ENCODE peak calls at places on chromosomes 7 and 10, in four cellular contexts. One of them, this sample, is unnamed.
A peak's percentile ranks its signal among the peaks of the same experiment; 100 is the strongest.

GRCh38 chr7:1558841-1559625 is 3.0 kb upstream of the TMEM184A start:
- DNase-seq in HepG2: no peak
- DNase-seq in K562: no peak
- DNase-seq in HCT116: no peak
- DNase-seq in this sample: no peak

GRCh38 chr10:30999084-30999712 is 32.5 kb downstream of the ZNF438 start:
- DNase-seq in HepG2: no peak
- DNase-seq in K562: no peak
- DNase-seq in HCT116: no peak
- DNase-seq in this sample: no peak

GRCh38 chr10:31749981-31750850 is 178.4 kb downstream of the ARHGAP12 start:
- DNase-seq in HepG2: no peak
- DNase-seq in K562: no peak
- DNase-seq in HCT116: no peak
- DNase-seq in this sample: no peak

GRCh38 chr7:89607797-89608196 is 546.5 kb upstream of the STEAP1 start:
- DNase-seq in HepG2: no peak
- DNase-seq in K562: no peak
- DNase-seq in HCT116: no peak
- DNase-seq in this sample: no peak

GRCh38 chr10:50567384-50567783 is 56.4 kb downstream of the SGMS1 start:
- DNase-seq in HepG2: no peak
- DNase-seq in K562: no peak
- DNase-seq in HCT116: no peak
- DNase-seq in this sample: no peak

GRCh38 chr10:33703897-33704825 is 369.7 kb upstream of the NRP1 start:
- DNase-seq in HepG2: no peak
- DNase-seq in K562: no peak
- DNase-seq in HCT116: no peak
- DNase-seq in this sample: no peak

GRCh38 chr7:41994746-41995110 is 242.3 kb downstream of the GLI3 start:
- DNase-seq in HepG2: no peak
- DNase-seq in K562: no peak
- DNase-seq in HCT116: no peak
- DNase-seq in this sample: no peak

GRCh38 chr7:150388709-150389531 is 9.8 kb downstream of the ZNF775 start:
- DNase-seq in HepG2: peak; percentile 98
- DNase-seq in K562: no peak
- DNase-seq in HCT116: no peak
- DNase-seq in this sample: no peak

GRCh38 chr10:2925631-2926030 is 141.7 kb upstream of the PFKP start:
- DNase-seq in HepG2: no peak
- DNase-seq in K562: no peak
- DNase-seq in HCT116: no peak
- DNase-seq in this sample: no peak

GRCh38 chr7:141076377-141076776 is 2.5 kb downstream of the TMEM178B start:
- DNase-seq in HepG2: no peak
- DNase-seq in K562: no peak
- DNase-seq in HCT116: no peak
- DNase-seq in this sample: no peak

GRCh38 chr7:16660702-16661464 is 14.9 kb downstream of the BZW2 start:
- DNase-seq in HepG2: peak; percentile 82
- DNase-seq in K562: peak; percentile 69
- DNase-seq in HCT116: no peak
- DNase-seq in this sample: no peak

GRCh38 chr10:79139124-79139835 is 70.5 kb downstream of the ZMIZ1 start:
- DNase-seq in HepG2: no peak
- DNase-seq in K562: peak; percentile 73
- DNase-seq in HCT116: no peak
- DNase-seq in this sample: no peak

GRCh38 chr10:128324058-128324457 is 197.8 kb upstream of the MKI67 start:
- DNase-seq in HepG2: peak; percentile 18
- DNase-seq in K562: peak; percentile 67
- DNase-seq in HCT116: no peak
- DNase-seq in this sample: peak; percentile 27

GRCh38 chr10:71963756-71964668 is at the start of gene CHST3:
- DNase-seq in HepG2: no peak
- DNase-seq in K562: no peak
- DNase-seq in HCT116: no peak
- DNase-seq in this sample: peak; percentile 36

GRCh38 chr10:14545827-14546226 is 215.1 kb upstream of the FRMD4A start:
- DNase-seq in HepG2: no peak
- DNase-seq in K562: no peak
- DNase-seq in HCT116: no peak
- DNase-seq in this sample: no peak

GRCh38 chr7:92731327-92732063 is 104.9 kb downstream of the CDK6 start:
- DNase-seq in HepG2: no peak
- DNase-seq in K562: no peak
- DNase-seq in HCT116: no peak
- DNase-seq in this sample: no peak

GRCh38 chr7:12607134-12607533 is 36.6 kb downstream of the SCIN start:
- DNase-seq in HepG2: no peak
- DNase-seq in K562: no peak
- DNase-seq in HCT116: no peak
- DNase-seq in this sample: no peak

GRCh38 chr10:128322950-128323349 is 196.7 kb upstream of the MKI67 start:
- DNase-seq in HepG2: no peak
- DNase-seq in K562: no peak
- DNase-seq in HCT116: no peak
- DNase-seq in this sample: no peak

GRCh38 chr10:122911889-122912484 is 1.6 kb downstream of the FAM24A start:
- DNase-seq in HepG2: peak; percentile 29
- DNase-seq in K562: peak; percentile 64
- DNase-seq in HCT116: no peak
- DNase-seq in this sample: peak; percentile 55

GRCh38 chr7:140156460-140157080 is 20.2 kb downstream of the KDM7A start:
- DNase-seq in HepG2: no peak
- DNase-seq in K562: no peak
- DNase-seq in HCT116: no peak
- DNase-seq in this sample: no peak

GRCh38 chr10:86700851-86701617 is 32.7 kb downstream of the LDB3 start:
- DNase-seq in HepG2: no peak
- DNase-seq in K562: no peak
- DNase-seq in HCT116: no peak
- DNase-seq in this sample: no peak

GRCh38 chr10:83373659-83374058 is 765.6 kb upstream of the GHITM start:
- DNase-seq in HepG2: no peak
- DNase-seq in K562: peak; percentile 9
- DNase-seq in HCT116: no peak
- DNase-seq in this sample: peak; percentile 13

GRCh38 chr10:110547139-110547761 is 20.2 kb upstream of the SMC3 start:
- DNase-seq in HepG2: peak; percentile 54
- DNase-seq in K562: peak; percentile 55
- DNase-seq in HCT116: peak; percentile 66
- DNase-seq in this sample: no peak

GRCh38 chr7:76206633-76207032 is 4.9 kb downstream of the SRRM3 start:
- DNase-seq in HepG2: no peak
- DNase-seq in K562: no peak
- DNase-seq in HCT116: no peak
- DNase-seq in this sample: no peak

GRCh38 chr10:118870467-118871243 is 115.9 kb upstream of the CACUL1 start:
- DNase-seq in HepG2: peak; percentile 8
- DNase-seq in K562: peak; percentile 1
- DNase-seq in HCT116: no peak
- DNase-seq in this sample: peak; percentile 25

GRCh38 chr7:87330316-87330715 is 15.1 kb upstream of the CROT start:
- DNase-seq in HepG2: no peak
- DNase-seq in K562: no peak
- DNase-seq in HCT116: no peak
- DNase-seq in this sample: no peak

GRCh38 chr7:71712653-71713180 is 580.8 kb downstream of the GALNT17 start:
- DNase-seq in HepG2: no peak
- DNase-seq in K562: no peak
- DNase-seq in HCT116: no peak
- DNase-seq in this sample: no peak

GRCh38 chr7:50662996-50663395 is 97.8 kb upstream of the DDC start:
- DNase-seq in HepG2: no peak
- DNase-seq in K562: no peak
- DNase-seq in HCT116: no peak
- DNase-seq in this sample: no peak

GRCh38 chr7:139457153-139457946 is 26.1 kb downstream of the KLRG2 start:
- DNase-seq in HepG2: no peak
- DNase-seq in K562: peak; percentile 43
- DNase-seq in HCT116: no peak
- DNase-seq in this sample: no peak

GRCh38 chr7:907158-907980 is 31.0 kb downstream of the GET4 start:
- DNase-seq in HepG2: no peak
- DNase-seq in K562: no peak
- DNase-seq in HCT116: no peak
- DNase-seq in this sample: no peak

GRCh38 chr7:49775065-49775948 is 1.9 kb downstream of the VWC2 start:
- DNase-seq in HepG2: no peak
- DNase-seq in K562: no peak
- DNase-seq in HCT116: no peak
- DNase-seq in this sample: no peak

GRCh38 chr10:78570633-78571032 is 498.1 kb upstream of the ZMIZ1 start:
- DNase-seq in HepG2: no peak
- DNase-seq in K562: no peak
- DNase-seq in HCT116: no peak
- DNase-seq in this sample: no peak

GRCh38 chr10:77310288-77310687 is 327.3 kb downstream of the KCNMA1 start:
- DNase-seq in HepG2: no peak
- DNase-seq in K562: no peak
- DNase-seq in HCT116: no peak
- DNase-seq in this sample: no peak

GRCh38 chr7:16657656-16658279 is 11.8 kb downstream of the BZW2 start:
- DNase-seq in HepG2: no peak
- DNase-seq in K562: peak; percentile 91
- DNase-seq in HCT116: no peak
- DNase-seq in this sample: no peak

GRCh38 chr10:113088194-113088593 is 138.1 kb downstream of the TCF7L2 start:
- DNase-seq in HepG2: no peak
- DNase-seq in K562: no peak
- DNase-seq in HCT116: no peak
- DNase-seq in this sample: no peak

GRCh38 chr7:22860784-22861482 is 38.3 kb upstream of the TOMM7 start:
- DNase-seq in HepG2: peak; percentile 13
- DNase-seq in K562: peak; percentile 58
- DNase-seq in HCT116: no peak
- DNase-seq in this sample: no peak
- TF ChIP-seq YY1 in HepG2: no peak
- TF ChIP-seq YY1 in K562: no peak
- TF ChIP-seq YY1 in HCT116: no peak
- TF ChIP-seq YY1 in this sample: no peak

DNA sequence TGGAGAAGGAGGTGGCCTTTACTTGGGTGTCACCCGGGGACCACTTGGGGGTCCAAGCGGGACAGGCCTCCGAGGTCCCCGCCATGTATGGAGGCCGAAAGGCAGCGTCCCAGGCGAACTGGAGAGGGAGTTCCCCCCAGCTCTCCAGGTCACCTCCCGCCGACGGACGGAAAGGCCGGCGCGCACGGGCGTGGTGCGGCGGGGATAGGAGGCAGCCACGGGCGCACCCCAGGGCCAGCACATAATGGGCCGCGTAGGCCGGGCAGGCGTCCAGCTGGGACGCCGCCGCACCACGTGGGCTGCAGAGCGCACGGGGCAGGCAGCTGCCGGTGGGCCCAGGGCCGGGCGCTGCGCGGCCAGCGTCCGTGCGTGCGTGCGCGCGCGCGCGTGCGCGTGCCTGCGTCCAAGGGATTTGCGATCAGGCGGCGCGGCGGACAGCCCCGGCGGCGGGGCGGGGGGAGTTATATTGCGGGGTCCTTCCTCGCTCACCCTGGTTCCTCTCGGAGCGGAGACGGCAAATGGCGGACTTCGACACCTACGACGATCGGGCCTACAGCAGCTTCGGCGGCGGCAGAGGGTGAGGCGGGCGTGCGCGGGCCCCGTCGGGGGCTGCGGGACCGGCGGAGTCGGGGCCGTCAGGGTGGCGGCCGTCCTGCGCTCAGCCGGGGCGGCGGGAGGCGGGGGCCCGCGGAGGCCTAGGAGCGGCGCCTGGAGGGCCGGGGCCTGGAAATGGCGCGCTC is at the start of gene EIF4H:
- DNase-seq in HepG2: peak; percentile 78
- DNase-seq in K562: peak; percentile 99
- DNase-seq in HCT116: peak; percentile 86
- DNase-seq in this sample: peak; percentile 93
- H3K4me1 ChIP-seq in HepG2: peaks cover 56% of the 10 kb centered on the region
- H3K4me1 ChIP-seq in K562: peaks cover 24% of the 10 kb centered on the region
- H3K4me1 ChIP-seq in HCT116: peaks cover 68% of the 10 kb centered on the region
- H3K4me1 ChIP-seq in this sample: no peaks in the 10 kb centered on the region

DNA sequence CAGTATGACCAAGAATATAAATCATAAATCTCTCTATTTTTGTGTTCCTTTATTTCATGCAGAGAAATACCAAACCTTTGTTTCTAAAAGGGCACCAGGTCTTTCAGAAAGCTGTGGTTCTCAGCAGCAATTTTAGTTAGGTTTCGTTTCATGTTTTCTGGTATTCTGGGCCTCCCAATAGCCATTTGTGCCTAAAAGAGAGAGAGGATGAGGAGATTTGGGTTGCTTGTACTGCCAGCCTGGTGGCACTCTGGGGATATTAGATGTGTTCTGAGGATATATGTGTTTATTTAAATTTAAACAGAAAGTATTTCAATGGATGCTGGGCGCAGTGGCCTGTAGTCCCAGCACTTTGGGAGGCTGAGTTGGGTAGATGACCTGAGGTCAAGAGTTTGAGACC is 471.7 kb downstream of the AUTS2 start:
- DNase-seq in HepG2: no peak
- DNase-seq in K562: no peak
- DNase-seq in HCT116: no peak
- DNase-seq in this sample: no peak
- H3K4me3 ChIP-seq in HepG2: no peak overlapping the region
- H3K4me3 ChIP-seq in K562: no peak overlapping the region
- H3K4me3 ChIP-seq in HCT116: no peak overlapping the region
- H3K4me3 ChIP-seq in this sample: no peak overlapping the region

GRCh38 chr7:67857698-67858097 is 861.1 kb downstream of the TYW1 start:
- DNase-seq in HepG2: no peak
- DNase-seq in K562: no peak
- DNase-seq in HCT116: no peak
- DNase-seq in this sample: no peak

GRCh38 chr7:67855322-67855721 is 858.7 kb downstream of the TYW1 start:
- DNase-seq in HepG2: no peak
- DNase-seq in K562: no peak
- DNase-seq in HCT116: no peak
- DNase-seq in this sample: no peak

GRCh38 chr7:67856046-67856445 is 859.4 kb downstream of the TYW1 start:
- DNase-seq in HepG2: no peak
- DNase-seq in K562: no peak
- DNase-seq in HCT116: no peak
- DNase-seq in this sample: no peak

GRCh38 chr7:67854784-67855183 is 858.2 kb downstream of the TYW1 start:
- DNase-seq in HepG2: peak; percentile 11
- DNase-seq in K562: no peak
- DNase-seq in HCT116: no peak
- DNase-seq in this sample: no peak

DNA sequence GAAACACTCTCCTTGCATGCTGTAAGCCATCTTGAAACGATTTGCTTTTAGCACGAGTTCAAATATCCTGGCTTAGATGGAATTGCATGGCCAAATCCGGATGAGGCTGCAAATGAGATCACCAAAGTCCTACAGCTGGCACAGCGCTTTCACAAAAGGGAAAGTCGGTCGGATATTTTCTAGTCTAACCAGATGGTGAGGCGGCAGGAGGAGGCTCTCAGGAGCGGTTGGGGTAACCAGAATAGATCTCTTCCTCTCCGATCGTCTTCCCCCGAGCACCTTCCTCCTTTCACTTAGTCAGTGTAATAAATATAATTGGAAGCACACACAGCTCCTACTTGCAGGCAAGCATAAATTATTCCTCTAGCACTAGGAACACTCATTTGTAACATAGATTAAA is 857.6 kb downstream of the TYW1 start:
- DNase-seq in HepG2: no peak
- DNase-seq in K562: no peak
- DNase-seq in HCT116: no peak
- DNase-seq in this sample: no peak
- TF ChIP-seq YY1 in HepG2: no peak
- TF ChIP-seq YY1 in K562: no peak
- TF ChIP-seq YY1 in HCT116: no peak
- TF ChIP-seq YY1 in this sample: no peak

This sample was measured in NT2/D1.